ENCODE peak calls at places on chromosomes 12 and 14, in five cellular contexts. One of them, this sample, is unnamed.
A peak's percentile ranks its signal among the peaks of the same experiment; 100 is the strongest.

GRCh38 chr12:16611146-16611545 is 5.2 kb upstream of the LMO3 start:
- DNase-seq in ovary: no peak
- DNase-seq in stomach: no peak
- DNase-seq in lower leg skin: no peak
- DNase-seq in WTC11: no peak
- DNase-seq in this sample: no peak

GRCh38 chr12:46983959-46984833 is 95.2 kb upstream of the PCED1B start:
- DNase-seq in lower leg skin: no peak
- DNase-seq in stomach: no peak
- DNase-seq in ovary: no peak
- DNase-seq in WTC11: peak; percentile 43
- DNase-seq in this sample: peak; percentile 22

GRCh38 chr12:95286713-95287112 is 69.1 kb downstream of the VEZT start:
- DNase-seq in ovary: no peak
- DNase-seq in WTC11: no peak
- DNase-seq in stomach: no peak
- DNase-seq in lower leg skin: no peak
- DNase-seq in this sample: no peak

GRCh38 chr12:12024958-12025682 is 45.6 kb upstream of the BCL2L14 start:
- DNase-seq in ovary: no peak
- DNase-seq in stomach: peak; percentile 71
- DNase-seq in WTC11: no peak
- DNase-seq in lower leg skin: no peak
- DNase-seq in this sample: peak; percentile 85

GRCh38 chr12:83817730-83818129 is 1094.9 kb downstream of the SLC6A15 start:
- DNase-seq in stomach: no peak
- DNase-seq in WTC11: no peak
- DNase-seq in ovary: no peak
- DNase-seq in lower leg skin: no peak
- DNase-seq in this sample: no peak

GRCh38 chr12:12172106-12172511 is 94.7 kb downstream of the LRP6 start:
- DNase-seq in WTC11: no peak
- DNase-seq in ovary: no peak
- DNase-seq in lower leg skin: peak; percentile 31
- DNase-seq in stomach: no peak
- DNase-seq in this sample: no peak

GRCh38 chr12:88793091-88793490 is 212.8 kb upstream of the KITLG start:
- DNase-seq in stomach: no peak
- DNase-seq in ovary: no peak
- DNase-seq in WTC11: no peak
- DNase-seq in lower leg skin: no peak
- DNase-seq in this sample: no peak

GRCh38 chr12:124548854-124549378 is 18.5 kb downstream of the NCOR2 start:
- DNase-seq in lower leg skin: peak; percentile 74
- DNase-seq in stomach: peak; percentile 54
- DNase-seq in ovary: peak; percentile 60
- DNase-seq in WTC11: no peak
- DNase-seq in this sample: peak; percentile 58

GRCh38 chr12:2233034-2233433 is 180.2 kb downstream of the CACNA1C start:
- DNase-seq in lower leg skin: no peak
- DNase-seq in WTC11: no peak
- DNase-seq in stomach: no peak
- DNase-seq in ovary: no peak
- DNase-seq in this sample: no peak

GRCh38 chr12:45268672-45269406 is 52.9 kb downstream of the ANO6 start:
- DNase-seq in ovary: peak; percentile 68
- DNase-seq in WTC11: no peak
- DNase-seq in stomach: peak; percentile 76
- DNase-seq in lower leg skin: peak; percentile 57
- DNase-seq in this sample: peak; percentile 44

GRCh38 chr12:81639196-81639595 is 120.0 kb downstream of the PPFIA2 start:
- DNase-seq in WTC11: no peak
- DNase-seq in lower leg skin: no peak
- DNase-seq in stomach: no peak
- DNase-seq in ovary: no peak
- DNase-seq in this sample: no peak

GRCh38 chr14:91119556-91120311 is 5.9 kb downstream of the DGLUCY start:
- DNase-seq in ovary: no peak
- DNase-seq in WTC11: no peak
- DNase-seq in lower leg skin: no peak
- DNase-seq in stomach: peak; percentile 33
- DNase-seq in this sample: peak; percentile 37

GRCh38 chr14:22448905-22449611 is 140.0 kb downstream of the DAD1 start:
- DNase-seq in lower leg skin: no peak
- DNase-seq in stomach: no peak
- DNase-seq in WTC11: no peak
- DNase-seq in ovary: no peak
- DNase-seq in this sample: no peak

GRCh38 chr12:57751432-57751787 is 700 bp downstream of the CDK4 start:
- DNase-seq in stomach: no peak
- DNase-seq in lower leg skin: no peak
- DNase-seq in WTC11: no peak
- DNase-seq in ovary: peak; percentile 44
- DNase-seq in this sample: no peak

GRCh38 chr12:106106892-106107291 is 31.9 kb downstream of the NUAK1 start:
- DNase-seq in stomach: no peak
- DNase-seq in lower leg skin: no peak
- DNase-seq in WTC11: no peak
- DNase-seq in ovary: no peak
- DNase-seq in this sample: peak; percentile 33

GRCh38 chr12:91926810-91927209 is 218.8 kb downstream of the BTG1 start:
- DNase-seq in WTC11: no peak
- DNase-seq in lower leg skin: no peak
- DNase-seq in stomach: no peak
- DNase-seq in ovary: no peak
- DNase-seq in this sample: no peak

GRCh38 chr14:103543721-103544626 is 15.0 kb downstream of the TRMT61A start:
- DNase-seq in WTC11: no peak
- DNase-seq in lower leg skin: no peak
- DNase-seq in ovary: peak; percentile 77
- DNase-seq in stomach: no peak
- DNase-seq in this sample: no peak

GRCh38 chr12:56880416-56881035 is 53.7 kb downstream of the SDR9C7 start:
- DNase-seq in lower leg skin: no peak
- DNase-seq in ovary: no peak
- DNase-seq in WTC11: no peak
- DNase-seq in stomach: no peak
- DNase-seq in this sample: no peak

GRCh38 chr12:28130625-28131598 is 59.3 kb upstream of the CCDC91 start:
- DNase-seq in lower leg skin: peak; percentile 16
- DNase-seq in WTC11: no peak
- DNase-seq in ovary: peak; percentile 37
- DNase-seq in stomach: no peak
- DNase-seq in this sample: no peak

GRCh38 chr12:1922075-1922709 is 3.7 kb upstream of the CACNA2D4 start:
- DNase-seq in lower leg skin: no peak
- DNase-seq in ovary: no peak
- DNase-seq in WTC11: peak; percentile 51
- DNase-seq in stomach: peak; percentile 27
- DNase-seq in this sample: peak; percentile 17

GRCh38 chr14:70827366-70828151 is 18.2 kb upstream of the MAP3K9 start:
- DNase-seq in ovary: no peak
- DNase-seq in WTC11: no peak
- DNase-seq in lower leg skin: no peak
- DNase-seq in stomach: no peak
- DNase-seq in this sample: peak; percentile 23
- TF ChIP-seq CTCF in ovary: no peak
- TF ChIP-seq CTCF in WTC11: no peak
- TF ChIP-seq CTCF in lower leg skin: no peak
- TF ChIP-seq CTCF in stomach: no peak
- TF ChIP-seq CTCF in this sample: no peak

GRCh38 chr12:24948816-24949722 is at the start of gene BCAT1:
- DNase-seq in WTC11: peak; percentile 84
- DNase-seq in ovary: peak; percentile 75
- DNase-seq in stomach: peak; percentile 64
- DNase-seq in lower leg skin: peak; percentile 28
- DNase-seq in this sample: peak; percentile 44
- TF ChIP-seq CTCF in WTC11: no peak
- TF ChIP-seq CTCF in ovary: no peak
- TF ChIP-seq CTCF in stomach: no peak
- TF ChIP-seq CTCF in lower leg skin: no peak
- TF ChIP-seq CTCF in this sample: no peak

GRCh38 chr12:66036317-66036716 is 94.2 kb downstream of the LLPH start:
- DNase-seq in stomach: no peak
- DNase-seq in WTC11: no peak
- DNase-seq in lower leg skin: no peak
- DNase-seq in ovary: peak; percentile 20
- DNase-seq in this sample: no peak

GRCh38 chr12:66030217-66030781 is 100.3 kb downstream of the LLPH start:
- DNase-seq in WTC11: no peak
- DNase-seq in lower leg skin: no peak
- DNase-seq in ovary: no peak
- DNase-seq in stomach: no peak
- DNase-seq in this sample: no peak

GRCh38 chr12:66032739-66033138 is 97.8 kb downstream of the LLPH start:
- DNase-seq in stomach: no peak
- DNase-seq in lower leg skin: no peak
- DNase-seq in ovary: no peak
- DNase-seq in WTC11: no peak
- DNase-seq in this sample: no peak

DNA sequence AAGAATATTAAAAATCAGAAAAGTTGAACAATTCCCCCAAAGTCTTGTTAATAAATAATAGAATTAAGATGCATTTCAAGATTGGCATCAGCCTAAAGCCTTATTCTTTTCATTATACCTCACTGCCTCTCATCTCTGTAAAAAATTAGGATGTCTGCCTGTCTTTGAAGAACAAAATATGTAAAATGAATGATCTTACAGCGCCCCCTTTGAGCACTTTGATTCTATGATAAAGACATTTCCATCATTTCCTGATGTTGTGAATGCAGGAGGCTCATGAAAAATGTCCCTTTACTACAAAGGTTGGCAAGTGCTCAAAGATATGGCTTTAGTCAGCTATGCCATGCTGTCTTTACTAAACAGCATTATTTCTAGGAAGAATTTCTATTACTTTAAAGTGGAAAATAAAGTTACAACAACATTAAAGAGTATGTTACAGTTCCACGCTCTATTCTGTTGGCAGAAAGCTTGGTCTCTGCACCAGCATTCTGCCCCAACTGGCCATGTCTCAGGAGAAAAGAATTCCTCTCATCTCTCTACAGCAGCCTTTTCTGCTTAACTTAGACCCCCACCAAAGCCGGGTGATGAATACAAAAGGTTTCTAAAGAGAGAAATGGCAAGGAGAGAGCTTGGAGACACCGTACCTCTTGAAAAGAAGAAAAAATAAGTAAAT is 95.1 kb downstream of the LLPH start:
- DNase-seq in WTC11: no peak
- DNase-seq in lower leg skin: no peak
- DNase-seq in ovary: no peak
- DNase-seq in stomach: no peak
- DNase-seq in this sample: no peak
- TF ChIP-seq CTCF in WTC11: no peak
- TF ChIP-seq CTCF in lower leg skin: no peak
- TF ChIP-seq CTCF in ovary: no peak
- TF ChIP-seq CTCF in stomach: no peak
- TF ChIP-seq CTCF in this sample: no peak

GRCh38 chr12:4320859-4321701 is at the start of gene TIGAR:
- DNase-seq in lower leg skin: peak; percentile 86
- DNase-seq in WTC11: peak; percentile 92
- DNase-seq in stomach: peak; percentile 95
- DNase-seq in ovary: peak; percentile 89
- DNase-seq in this sample: peak; percentile 90
- TF ChIP-seq CTCF in lower leg skin: no peak
- TF ChIP-seq CTCF in WTC11: no peak
- TF ChIP-seq CTCF in stomach: no peak
- TF ChIP-seq CTCF in ovary: no peak
- TF ChIP-seq CTCF in this sample: no peak

DNA sequence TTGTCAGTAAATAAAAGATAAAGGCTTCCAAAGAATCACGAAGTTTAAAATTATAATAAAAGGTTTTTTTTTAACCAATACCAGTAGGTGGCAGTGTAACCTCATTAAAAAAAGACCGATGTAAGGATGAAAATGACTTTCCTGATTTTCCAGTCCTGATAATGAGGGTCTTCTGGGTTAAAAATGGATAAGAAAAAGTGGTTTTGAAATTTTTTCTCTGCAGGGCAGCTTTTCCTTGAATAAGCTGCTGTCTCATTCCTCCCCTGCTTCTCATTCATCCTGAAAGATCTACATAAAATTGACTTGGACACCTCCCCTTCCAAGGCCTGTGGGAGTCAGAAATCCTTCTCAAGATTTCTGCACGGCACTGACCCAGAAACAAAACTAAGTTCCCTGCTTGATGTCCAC is 58.9 kb upstream of the FBXO33 start:
- DNase-seq in WTC11: no peak
- DNase-seq in lower leg skin: no peak
- DNase-seq in stomach: no peak
- DNase-seq in ovary: no peak
- DNase-seq in this sample: no peak
- TF ChIP-seq CTCF in WTC11: peak; percentile 45
- TF ChIP-seq CTCF in lower leg skin: no peak
- TF ChIP-seq CTCF in stomach: no peak
- TF ChIP-seq CTCF in ovary: no peak
- TF ChIP-seq CTCF in this sample: peak; percentile 26

DNA sequence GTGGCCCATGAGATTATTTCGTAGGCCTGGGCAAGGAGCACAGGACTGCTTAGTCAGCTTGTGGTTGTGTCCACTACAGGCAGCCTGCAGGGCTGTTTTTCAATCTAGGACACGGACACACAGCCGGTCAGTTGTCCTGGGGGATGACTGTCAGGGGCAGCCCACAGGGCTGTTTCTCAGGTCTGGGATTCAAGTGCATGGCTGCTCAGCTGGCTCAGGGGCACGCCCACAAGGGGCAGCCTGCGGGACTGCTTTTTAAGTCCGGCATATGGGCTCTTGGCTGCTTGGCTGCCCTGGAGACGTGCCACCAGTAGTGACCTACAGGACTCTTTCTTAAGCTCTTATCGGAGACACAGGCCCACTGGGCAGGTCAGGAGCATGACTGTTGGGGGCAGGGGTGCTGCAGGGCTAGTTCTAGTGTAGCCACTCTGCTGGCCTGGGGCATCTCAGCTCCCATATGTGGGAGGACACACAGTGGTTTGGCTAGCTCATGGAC is 26.6 kb upstream of the GTF2A1 start:
- DNase-seq in lower leg skin: no peak
- DNase-seq in stomach: peak; percentile 44
- DNase-seq in WTC11: no peak
- DNase-seq in ovary: no peak
- DNase-seq in this sample: no peak
- TF ChIP-seq CTCF in lower leg skin: no peak
- TF ChIP-seq CTCF in stomach: no peak
- TF ChIP-seq CTCF in WTC11: no peak
- TF ChIP-seq CTCF in ovary: no peak
- TF ChIP-seq CTCF in this sample: no peak

GRCh38 chr12:122908915-122909314 is 13.0 kb upstream of the VPS37B start:
- DNase-seq in lower leg skin: no peak
- DNase-seq in ovary: no peak
- DNase-seq in WTC11: no peak
- DNase-seq in stomach: peak; percentile 48
- DNase-seq in this sample: peak; percentile 82

GRCh38 chr12:122902854-122903703 is 7.2 kb upstream of the VPS37B start:
- DNase-seq in lower leg skin: no peak
- DNase-seq in ovary: no peak
- DNase-seq in stomach: no peak
- DNase-seq in WTC11: no peak
- DNase-seq in this sample: no peak

GRCh38 chr12:122909442-122910288 is 13.7 kb upstream of the VPS37B start:
- DNase-seq in WTC11: no peak
- DNase-seq in ovary: no peak
- DNase-seq in stomach: no peak
- DNase-seq in lower leg skin: no peak
- DNase-seq in this sample: no peak

GRCh38 chr12:122899887-122900286 is 4.0 kb upstream of the VPS37B start:
- DNase-seq in stomach: no peak
- DNase-seq in WTC11: no peak
- DNase-seq in ovary: no peak
- DNase-seq in lower leg skin: no peak
- DNase-seq in this sample: no peak

GRCh38 chr12:122903704-122904034 is 7.7 kb upstream of the VPS37B start:
- DNase-seq in lower leg skin: no peak
- DNase-seq in stomach: no peak
- DNase-seq in WTC11: no peak
- DNase-seq in ovary: no peak
- DNase-seq in this sample: no peak
- TF ChIP-seq CTCF in lower leg skin: no peak
- TF ChIP-seq CTCF in stomach: no peak
- TF ChIP-seq CTCF in WTC11: no peak
- TF ChIP-seq CTCF in ovary: no peak
- TF ChIP-seq CTCF in this sample: no peak

This sample was measured in colonic mucosa.